ENCODE peak calls at places on chromosomes 7 and 10, in seven cellular contexts. O is GM23248, Q is cardiac fibroblast, R is heart right ventricle, Y is stomach, H is skeletal muscle cell, M is vagina. S is an unnamed sample.

GRCh38 chr10:125123363-125124113 is 36.8 kb downstream of the CTBP2 start:
- DNase-seq in O (peak; percentile 81), Q (peak; percentile 89), R (peak; percentile 87), Y (peak; percentile 92), H (peak; percentile 47), M (no peak), S (peak; percentile 78)

GRCh38 chr10:536935-537334 is 152.5 kb downstream of the DIP2C start:
- DNase-seq in O (no peak), Q (no peak), R (no peak), Y (no peak), H (no peak), M (no peak), S (no peak)

GRCh38 chr7:146172112-146172511 is 55.5 kb downstream of the CNTNAP2 start:
- DNase-seq in O (no peak), Q (peak; percentile 1), R (no peak), Y (no peak), H (no peak), M (no peak), S (no peak)

GRCh38 chr10:12235116-12235694 is 39.2 kb downstream of the CDC123 start:
- DNase-seq in O (no peak), Q (no peak), R (no peak), Y (no peak), H (no peak), M (no peak), S (no peak)

GRCh38 chr10:50622497-50623298 is 1.1 kb downstream of the SGMS1 start:
- DNase-seq in O (peak; percentile 80), Q (peak; percentile 53), R (peak; percentile 57), Y (peak; percentile 49), H (no peak), M (no peak), S (peak; percentile 53)

GRCh38 chr10:109183366-109183765 is 739.9 kb downstream of the XPNPEP1 start:
- DNase-seq in O (peak; percentile 31), Q (no peak), R (no peak), Y (no peak), H (peak; percentile 16), M (no peak), S (peak; percentile 42)

GRCh38 chr10:128927389-128927788 is 539.7 kb upstream of the MGMT start:
- DNase-seq in O (no peak), Q (peak; percentile 24), R (no peak), Y (no peak), H (no peak), M (no peak), S (no peak)

GRCh38 chr7:159195926-159196325 is 51.3 kb upstream of the VIPR2 start:
- DNase-seq in O (no peak), Q (no peak), R (no peak), Y (no peak), H (no peak), M (no peak), S (no peak)

GRCh38 chr10:97543025-97543546 is 29.5 kb upstream of the ANKRD2 start:
- DNase-seq in O (peak; percentile 100), Q (peak; percentile 94), R (peak; percentile 68), Y (peak; percentile 60), H (peak; percentile 96), M (peak; percentile 97), S (peak; percentile 92)

GRCh38 chr7:5827755-5828154 is 46.3 kb upstream of the RNF216 start:
- DNase-seq in O (peak; percentile 18), Q (peak; percentile 13), R (no peak), Y (no peak), H (no peak), M (no peak), S (peak; percentile 6)

GRCh38 chr7:148079206-148079605 is 511.4 kb upstream of the C7orf33 start:
- DNase-seq in O (no peak), Q (no peak), R (no peak), Y (no peak), H (no peak), M (no peak), S (no peak)

GRCh38 chr7:30493231-30493630 is 11.4 kb downstream of the GGCT start:
- DNase-seq in O (no peak), Q (no peak), R (no peak), Y (no peak), H (no peak), M (no peak), S (no peak)

GRCh38 chr7:47576031-47576908 is 5.6 kb downstream of the TNS3 start:
- DNase-seq in O (peak; percentile 13), Q (peak; percentile 78), R (peak; percentile 64), Y (peak; percentile 89), H (no peak), M (no peak), S (peak; percentile 86)

GRCh38 chr10:129500617-129501339 is 33.7 kb downstream of the MGMT start:
- DNase-seq in O (no peak), Q (no peak), R (no peak), Y (no peak), H (no peak), M (no peak), S (no peak)

GRCh38 chr10:124092270-124093075 is 925 bp downstream of the CHST15 start:
- DNase-seq in O (peak; percentile 37), Q (peak; percentile 47), R (peak; percentile 64), Y (peak; percentile 59), H (no peak), M (no peak), S (no peak)

GRCh38 chr7:123154231-123154860 is 45.4 kb downstream of the SLC13A1 start:
- DNase-seq in O (peak; percentile 77), Q (peak; percentile 85), R (no peak), Y (peak; percentile 80), H (peak; percentile 20), M (no peak), S (peak; percentile 83)

GRCh38 chr10:59176241-59177030 is at the start of gene PHYHIPL:
- DNase-seq in O (peak; percentile 23), Q (no peak), R (no peak), Y (no peak), H (no peak), M (no peak), S (no peak)

GRCh38 chr10:59175538-59176240 is 754 bp upstream of the PHYHIPL start:
- DNase-seq in O (no peak), Q (no peak), R (no peak), Y (no peak), H (no peak), M (no peak), S (no peak)

GRCh38 chr10:59177031-59177861 is 803 bp downstream of the PHYHIPL start:
- DNase-seq in O (peak; percentile 91), Q (peak; percentile 70), R (no peak), Y (no peak), H (peak; percentile 52), M (no peak), S (peak; percentile 85)

GRCh38 chr10:59179027-59179426 is 2.6 kb downstream of the PHYHIPL start:
- DNase-seq in O (no peak), Q (no peak), R (no peak), Y (no peak), H (no peak), M (no peak), S (no peak)

GRCh38 chr10:59177862-59178235 is 1.4 kb downstream of the PHYHIPL start:
- DNase-seq in O (no peak), Q (no peak), R (no peak), Y (no peak), H (no peak), M (no peak), S (no peak)
- H3K4me3 ChIP-seq in O (no peak overlapping the region), Q (no peak overlapping the region), R (no peak overlapping the region), Y (no peak overlapping the region), H (no peak overlapping the region), M (no peak overlapping the region), S (no peak overlapping the region)

GRCh38 chr7:21215307-21215706 is 212.6 kb upstream of the SP4 start:
- DNase-seq in O (no peak), Q (no peak), R (no peak), Y (no peak), H (no peak), M (no peak), S (no peak)

GRCh38 chr7:21218155-21218554 is 209.7 kb upstream of the SP4 start:
- DNase-seq in O (no peak), Q (no peak), R (no peak), Y (no peak), H (no peak), M (no peak), S (no peak)

DNA sequence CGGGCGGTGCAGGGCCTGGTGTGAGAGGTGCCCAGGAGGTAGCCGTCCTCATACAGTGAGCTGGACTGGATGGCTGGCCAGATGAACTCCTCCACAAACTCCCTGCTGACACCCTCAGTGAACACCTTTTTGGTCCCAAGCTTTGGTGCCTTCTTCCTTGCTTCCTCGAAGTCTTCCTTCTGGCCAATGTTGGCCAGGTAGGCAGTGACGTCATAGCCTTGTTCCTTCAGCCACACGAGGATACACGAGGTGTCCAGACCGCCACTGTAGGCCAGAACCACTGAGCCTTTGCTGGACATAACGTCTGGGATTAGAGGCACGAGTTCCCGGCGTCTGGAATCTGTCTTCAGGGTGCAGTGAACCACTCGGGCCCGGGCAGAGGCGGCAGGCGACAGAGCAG is 206.8 kb upstream of the SP4 start:
- DNase-seq in O (no peak), Q (no peak), R (no peak), Y (no peak), H (no peak), M (no peak), S (no peak)
- H3K4me3 ChIP-seq in O (no peak overlapping the region), Q (no peak overlapping the region), R (no peak overlapping the region), Y (no peak overlapping the region), H (no peak overlapping the region), M (no peak overlapping the region), S (no peak overlapping the region)

DNA sequence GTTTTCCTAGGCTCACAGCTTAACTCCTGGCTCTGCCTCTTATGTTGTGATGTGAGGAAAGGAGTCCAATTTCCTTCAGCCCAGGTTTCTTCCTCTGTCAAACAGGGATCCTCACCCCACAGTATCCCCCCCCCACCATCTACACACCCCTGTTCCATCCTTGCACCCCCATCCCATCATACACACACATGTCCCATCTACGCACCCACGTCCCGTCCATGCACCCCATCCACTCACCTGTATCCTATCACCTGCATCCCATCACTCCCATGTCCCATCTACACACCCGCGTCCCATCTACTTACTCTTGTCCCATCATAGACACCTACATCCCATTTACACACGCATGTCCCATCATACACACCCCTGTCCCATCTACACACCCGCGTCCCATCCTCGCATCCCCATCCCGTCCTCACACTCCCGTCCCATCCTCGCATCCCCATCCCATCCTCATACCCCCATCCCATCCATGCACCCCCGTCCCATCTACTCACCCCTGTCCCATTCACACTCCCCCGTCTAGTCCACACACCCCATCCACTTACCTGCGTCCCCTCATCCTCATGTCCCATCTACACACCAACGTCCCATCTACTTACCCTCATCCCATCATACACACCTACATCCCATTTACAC is 117.3 kb downstream of the TRRAP start:
- DNase-seq in O (no peak), Q (no peak), R (no peak), Y (no peak), H (no peak), M (no peak), S (no peak)
- H3K4me3 ChIP-seq in O (no peak overlapping the region), Q (no peak overlapping the region), R (no peak overlapping the region), Y (no peak overlapping the region), H (no peak overlapping the region), M (no peak overlapping the region), S (no peak overlapping the region)

DNA sequence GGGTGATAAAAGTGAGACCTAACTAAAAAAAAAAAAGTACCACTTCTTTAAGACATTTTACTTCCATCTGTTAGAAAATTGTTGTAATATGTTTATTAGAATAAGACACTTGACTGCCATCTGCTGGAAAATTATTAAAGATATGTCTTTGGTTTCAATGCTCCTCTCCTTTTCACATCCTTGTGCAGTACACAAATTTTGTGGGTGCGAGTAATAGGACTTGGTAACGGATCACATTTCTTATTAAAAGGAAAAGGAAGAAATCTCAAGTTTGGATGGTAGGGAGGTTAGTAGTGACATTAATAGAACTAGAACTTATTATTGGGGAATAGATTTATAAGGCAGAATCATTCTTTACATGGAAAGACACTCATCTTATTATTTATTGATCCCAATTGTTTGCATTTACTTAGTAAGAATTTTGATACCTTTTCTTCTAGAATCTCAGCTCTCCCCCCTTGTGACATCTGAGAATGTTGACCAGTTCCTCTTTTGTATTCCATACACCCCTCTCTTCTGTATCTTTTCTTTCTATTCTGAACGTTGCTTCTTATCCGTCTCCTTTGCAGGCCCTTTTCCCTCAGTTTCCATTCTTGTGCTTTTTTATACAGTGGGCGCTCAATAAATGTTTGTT is 43.0 kb upstream of the RPA3 start:
- DNase-seq in O (peak; percentile 74), Q (peak; percentile 74), R (no peak), Y (no peak), H (no peak), M (no peak), S (peak; percentile 80)
- H3K4me3 ChIP-seq in O (peak overlapping the region; percentile 85), Q (peak overlapping the region; percentile 58), R (peak overlapping the region; percentile 48), Y (peak overlapping the region; percentile 42), H (peak overlapping the region; percentile 39), M (no peak overlapping the region), S (peak overlapping the region; percentile 60)